ENCODE peak calls at places on chromosomes 12 and 14, in four cellular contexts. One of them, this sample, is unnamed.

GRCh38 chr12:102343361-102344121 is 136.8 kb downstream of the IGF1 start:
- DNase-seq in A549: peak
- DNase-seq in mucosa of gallbladder: peak
- DNase-seq in suprapubic skin: no peak
- DNase-seq in this sample: no peak

GRCh38 chr12:130031571-130032189 is 127.9 kb upstream of the TMEM132D start:
- DNase-seq in suprapubic skin: no peak
- DNase-seq in mucosa of gallbladder: peak
- DNase-seq in A549: peak
- DNase-seq in this sample: peak

GRCh38 chr12:29270446-29270845 is 110.5 kb downstream of the ERGIC2 start:
- DNase-seq in suprapubic skin: no peak
- DNase-seq in A549: no peak
- DNase-seq in mucosa of gallbladder: no peak
- DNase-seq in this sample: no peak

GRCh38 chr14:68271996-68272395 is 452.4 kb downstream of the RAD51B start:
- DNase-seq in mucosa of gallbladder: no peak
- DNase-seq in A549: no peak
- DNase-seq in suprapubic skin: no peak
- DNase-seq in this sample: no peak

GRCh38 chr12:102962986-102963385 is 5.5 kb downstream of the ASCL1 start:
- DNase-seq in A549: no peak
- DNase-seq in mucosa of gallbladder: no peak
- DNase-seq in suprapubic skin: no peak
- DNase-seq in this sample: no peak

GRCh38 chr14:64720190-64720589 is 16.0 kb downstream of the PLEKHG3 start:
- DNase-seq in mucosa of gallbladder: peak
- DNase-seq in A549: peak
- DNase-seq in suprapubic skin: peak
- DNase-seq in this sample: no peak

GRCh38 chr12:15130521-15130920 is 90.7 kb downstream of the RERG start:
- DNase-seq in mucosa of gallbladder: no peak
- DNase-seq in suprapubic skin: no peak
- DNase-seq in A549: no peak
- DNase-seq in this sample: no peak

GRCh38 chr12:100959481-100959880 is 164.9 kb downstream of the ANO4 start:
- DNase-seq in suprapubic skin: no peak
- DNase-seq in mucosa of gallbladder: no peak
- DNase-seq in A549: no peak
- DNase-seq in this sample: no peak

GRCh38 chr12:30980886-30981662 is 54.5 kb downstream of the TSPAN11 start:
- DNase-seq in A549: no peak
- DNase-seq in mucosa of gallbladder: no peak
- DNase-seq in suprapubic skin: no peak
- DNase-seq in this sample: no peak

This sample was measured in GM23338.